ENCODE peak calls at places on chromosomes 11 and 22, in four cellular contexts. One of them, this sample, is unnamed.

GRCh38 chr11:2143652-2144548 is 4.7 kb upstream of the IGF2 start:
- DNase-seq in transverse colon: no peak
- DNase-seq in fibroblast of mammary gland: no peak
- DNase-seq in GM12878: no peak
- DNase-seq in this sample: no peak

GRCh38 chr11:46050065-46050464 is 71.2 kb downstream of the PHF21A start:
- DNase-seq in transverse colon: peak
- DNase-seq in fibroblast of mammary gland: peak
- DNase-seq in GM12878: no peak
- DNase-seq in this sample: no peak

GRCh38 chr11:89177691-89178231 is at the start of gene TYR:
- DNase-seq in transverse colon: no peak
- DNase-seq in fibroblast of mammary gland: no peak
- DNase-seq in GM12878: no peak
- DNase-seq in this sample: no peak

GRCh38 chr11:24963879-24964278 is 467.0 kb downstream of the LUZP2 start:
- DNase-seq in transverse colon: no peak
- DNase-seq in fibroblast of mammary gland: no peak
- DNase-seq in GM12878: no peak
- DNase-seq in this sample: no peak

GRCh38 chr22:20777420-20778177 is 3.7 kb downstream of the SERPIND1 start:
- DNase-seq in transverse colon: peak
- DNase-seq in fibroblast of mammary gland: peak
- DNase-seq in GM12878: no peak
- DNase-seq in this sample: no peak

GRCh38 chr22:36762687-36763260 is 13.1 kb downstream of the IFT27 start:
- DNase-seq in transverse colon: peak
- DNase-seq in fibroblast of mammary gland: peak
- DNase-seq in GM12878: no peak
- DNase-seq in this sample: no peak

GRCh38 chr11:73226297-73227006 is 8.4 kb downstream of the P2RY2 start:
- DNase-seq in transverse colon: no peak
- DNase-seq in fibroblast of mammary gland: no peak
- DNase-seq in GM12878: no peak
- DNase-seq in this sample: no peak

GRCh38 chr22:40213478-40213877 is 35.8 kb downstream of the TNRC6B start:
- DNase-seq in transverse colon: no peak
- DNase-seq in fibroblast of mammary gland: no peak
- DNase-seq in GM12878: no peak
- DNase-seq in this sample: no peak

GRCh38 chr11:11620251-11620965 is 1.4 kb downstream of the GALNT18 start:
- DNase-seq in transverse colon: peak
- DNase-seq in fibroblast of mammary gland: peak
- DNase-seq in GM12878: no peak
- DNase-seq in this sample: peak

GRCh38 chr22:46941958-46942815 is 179.7 kb downstream of the TBC1D22A start:
- DNase-seq in transverse colon: no peak
- DNase-seq in fibroblast of mammary gland: peak
- DNase-seq in GM12878: no peak
- DNase-seq in this sample: no peak

GRCh38 chr11:124602193-124602592 is 9.0 kb upstream of the PANX3 start:
- DNase-seq in transverse colon: no peak
- DNase-seq in fibroblast of mammary gland: peak
- DNase-seq in GM12878: no peak
- DNase-seq in this sample: no peak

GRCh38 chr11:5369793-5370192 is 13.8 kb upstream of the OR51M1 start:
- DNase-seq in transverse colon: no peak
- DNase-seq in fibroblast of mammary gland: peak
- DNase-seq in GM12878: no peak
- DNase-seq in this sample: no peak

GRCh38 chr11:128965485-128965884 is 22.8 kb upstream of the TP53AIP1 start:
- DNase-seq in transverse colon: no peak
- DNase-seq in fibroblast of mammary gland: no peak
- DNase-seq in GM12878: peak
- DNase-seq in this sample: no peak

GRCh38 chr22:17580461-17581031 is 17.2 kb downstream of the SLC25A18 start:
- DNase-seq in transverse colon: no peak
- DNase-seq in fibroblast of mammary gland: no peak
- DNase-seq in GM12878: no peak
- DNase-seq in this sample: no peak

GRCh38 chr22:50185384-50186087 is at the start of gene TRABD:
- DNase-seq in transverse colon: peak
- DNase-seq in fibroblast of mammary gland: peak
- DNase-seq in GM12878: no peak
- DNase-seq in this sample: peak

GRCh38 chr22:19658967-19659804 is 55.1 kb upstream of the SEPTIN5 start:
- DNase-seq in transverse colon: no peak
- DNase-seq in fibroblast of mammary gland: no peak
- DNase-seq in GM12878: no peak
- DNase-seq in this sample: no peak

GRCh38 chr11:73152861-73153483 is 10.9 kb upstream of the FCHSD2 start:
- DNase-seq in transverse colon: peak
- DNase-seq in fibroblast of mammary gland: no peak
- DNase-seq in GM12878: peak
- DNase-seq in this sample: peak

GRCh38 chr11:116833491-116833815 is 3.7 kb downstream of the APOC3 start:
- DNase-seq in transverse colon: no peak
- DNase-seq in fibroblast of mammary gland: no peak
- DNase-seq in GM12878: no peak
- DNase-seq in this sample: no peak

GRCh38 chr11:116835791-116836647 is 1.4 kb downstream of the APOA1 start:
- DNase-seq in transverse colon: peak
- DNase-seq in fibroblast of mammary gland: peak
- DNase-seq in GM12878: peak
- DNase-seq in this sample: peak

GRCh38 chr11:116833816-116834534 is 3.4 kb downstream of the APOA1 start:
- DNase-seq in transverse colon: no peak
- DNase-seq in fibroblast of mammary gland: no peak
- DNase-seq in GM12878: no peak
- DNase-seq in this sample: no peak

GRCh38 chr11:116836648-116837023 is 786 bp downstream of the APOA1 start:
- DNase-seq in transverse colon: no peak
- DNase-seq in fibroblast of mammary gland: no peak
- DNase-seq in GM12878: no peak
- DNase-seq in this sample: no peak

DNA sequence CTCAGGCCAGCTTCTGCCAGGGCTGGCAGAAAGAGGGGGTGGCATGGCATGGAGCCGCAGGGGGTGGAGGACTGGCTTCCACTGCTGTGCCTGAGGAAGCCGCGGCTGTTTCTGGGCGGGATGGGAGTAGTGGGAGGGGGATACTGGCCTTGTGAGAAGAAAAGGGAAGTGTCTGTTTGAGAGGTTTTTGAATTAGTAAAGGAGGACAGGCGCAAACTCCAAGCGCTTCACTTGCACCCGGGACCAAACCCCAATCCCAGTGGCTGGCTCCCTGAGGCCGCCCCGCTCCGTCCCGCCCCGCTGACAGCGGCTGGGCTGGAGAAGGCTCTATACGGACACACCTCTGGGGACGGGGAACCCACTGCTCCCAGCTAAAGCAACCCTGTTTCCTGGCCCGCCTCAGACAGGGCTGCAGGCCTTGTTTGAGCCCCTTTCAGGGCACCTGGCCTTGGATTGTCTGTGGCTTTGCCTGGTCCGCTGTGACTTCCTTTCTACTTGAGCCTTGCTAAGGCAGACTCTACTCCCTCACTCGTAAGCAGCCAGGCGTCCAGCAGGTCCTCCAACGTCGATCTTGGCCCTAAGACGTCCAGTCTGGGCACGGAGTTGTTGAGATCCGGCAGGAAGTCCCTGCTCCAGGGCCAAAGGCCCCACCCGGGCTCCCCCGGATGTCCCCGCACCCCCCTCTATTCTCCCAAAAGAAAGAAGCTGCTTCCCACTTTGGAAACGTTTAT is 2.2 kb downstream of the APOA1 start:
- DNase-seq in transverse colon: no peak
- DNase-seq in fibroblast of mammary gland: peak
- DNase-seq in GM12878: no peak
- DNase-seq in this sample: no peak
- H3K4me3 ChIP-seq in transverse colon: peak
- H3K4me3 ChIP-seq in fibroblast of mammary gland: peak
- H3K4me3 ChIP-seq in GM12878: peak
- H3K4me3 ChIP-seq in this sample: peak

GRCh38 chr11:110818032-110818687 is 105.9 kb upstream of the ARHGAP20 start:
- DNase-seq in transverse colon: no peak
- DNase-seq in fibroblast of mammary gland: peak
- DNase-seq in GM12878: no peak
- DNase-seq in this sample: no peak
- H3K4me3 ChIP-seq in transverse colon: no peak
- H3K4me3 ChIP-seq in fibroblast of mammary gland: no peak
- H3K4me3 ChIP-seq in GM12878: no peak
- H3K4me3 ChIP-seq in this sample: no peak

DNA sequence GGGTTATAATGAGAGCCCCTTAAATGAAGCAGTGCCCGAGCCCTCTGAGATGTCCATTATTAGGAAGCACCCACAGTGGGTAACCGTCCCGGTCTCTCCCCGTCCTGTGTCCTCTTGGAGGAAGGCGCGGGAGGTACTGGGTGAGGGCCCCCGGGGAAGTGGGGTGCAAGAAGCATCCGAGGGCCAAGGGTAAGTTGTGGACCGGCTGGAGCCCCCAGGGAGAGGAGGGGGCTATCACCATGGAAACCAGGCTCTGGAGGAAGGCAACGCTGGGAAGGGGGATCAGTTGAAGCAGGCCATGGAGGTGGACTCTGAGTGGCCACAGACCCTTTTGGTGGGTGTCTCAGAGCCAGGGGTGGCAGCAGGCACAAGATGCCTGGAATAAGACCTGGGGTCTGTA is 173.6 kb downstream of the ST3GAL4 start:
- DNase-seq in transverse colon: no peak
- DNase-seq in fibroblast of mammary gland: no peak
- DNase-seq in GM12878: no peak
- DNase-seq in this sample: no peak
- H3K4me3 ChIP-seq in transverse colon: no peak
- H3K4me3 ChIP-seq in fibroblast of mammary gland: no peak
- H3K4me3 ChIP-seq in GM12878: no peak
- H3K4me3 ChIP-seq in this sample: no peak

GRCh38 chr22:23565288-23565941 is 14.7 kb downstream of the IGLL1 start:
- DNase-seq in transverse colon: peak
- DNase-seq in fibroblast of mammary gland: peak
- DNase-seq in GM12878: no peak
- DNase-seq in this sample: no peak

GRCh38 chr22:23569291-23569690 is 10.8 kb downstream of the IGLL1 start:
- DNase-seq in transverse colon: no peak
- DNase-seq in fibroblast of mammary gland: no peak
- DNase-seq in GM12878: no peak
- DNase-seq in this sample: no peak

GRCh38 chr22:23565942-23566715 is 14.0 kb downstream of the IGLL1 start:
- DNase-seq in transverse colon: no peak
- DNase-seq in fibroblast of mammary gland: no peak
- DNase-seq in GM12878: no peak
- DNase-seq in this sample: no peak

GRCh38 chr22:23564276-23564675 is 15.8 kb downstream of the IGLL1 start:
- DNase-seq in transverse colon: no peak
- DNase-seq in fibroblast of mammary gland: no peak
- DNase-seq in GM12878: no peak
- DNase-seq in this sample: no peak

DNA sequence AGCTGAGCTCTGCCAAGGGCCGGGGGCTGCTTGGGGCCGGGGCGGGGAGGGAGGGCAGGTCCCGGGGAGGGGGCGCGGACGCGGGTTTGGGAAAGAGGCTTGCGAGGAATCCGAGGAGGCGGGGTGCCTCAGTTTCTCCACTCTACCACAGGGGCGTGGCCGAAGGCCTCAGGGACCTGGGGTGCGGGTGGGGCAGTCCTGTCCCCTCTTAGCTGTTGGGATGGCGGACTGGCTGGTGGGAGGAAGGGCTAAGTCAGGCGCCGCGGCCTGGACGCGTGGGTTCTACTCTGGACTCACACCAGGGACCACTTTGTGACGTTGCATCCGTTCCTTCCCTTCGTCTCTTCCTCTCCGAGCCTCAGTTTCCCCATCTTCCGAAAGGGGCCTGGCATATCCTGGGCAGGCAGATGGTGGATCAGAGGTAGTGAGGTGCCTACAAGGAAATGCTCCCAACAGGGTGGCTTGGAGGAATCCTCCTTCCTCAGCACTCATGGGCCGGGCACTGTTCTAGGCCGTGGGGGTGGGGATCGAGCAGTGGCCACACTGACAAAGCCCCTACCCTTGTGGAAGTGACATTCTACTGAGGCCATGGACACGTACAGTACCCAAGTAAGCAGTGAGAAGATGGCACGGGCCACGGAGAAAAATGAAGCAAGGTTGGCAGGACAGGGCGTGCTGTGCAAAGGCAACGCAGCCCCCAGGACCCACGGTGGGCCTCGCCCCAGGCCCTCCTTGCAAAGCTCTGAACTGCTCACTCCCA is 13.2 kb downstream of the IGLL1 start:
- DNase-seq in transverse colon: no peak
- DNase-seq in fibroblast of mammary gland: no peak
- DNase-seq in GM12878: no peak
- DNase-seq in this sample: no peak
- H3K4me3 ChIP-seq in transverse colon: peak
- H3K4me3 ChIP-seq in fibroblast of mammary gland: no peak
- H3K4me3 ChIP-seq in GM12878: no peak
- H3K4me3 ChIP-seq in this sample: no peak